ENCODE peak calls at places on chromosomes 12 and 14, in eight cellular contexts. L, Z, C, H, G, V, T and U are unnamed samples.

GRCh38 chr12:121718653-121719239 is 6.2 kb downstream of the TMEM120B start:
- ATAC-seq in T (no peak), H (no peak), Z (no peak), L (peak), C (no peak), G (no peak), V (no peak), U (peak)

GRCh38 chr14:100236873-100237272 is 2.1 kb upstream of the YY1 start:
- ATAC-seq in V (no peak), C (no peak), Z (no peak), G (no peak), H (no peak), T (no peak), L (no peak), U (no peak)

GRCh38 chr14:61153914-61154545 is 127.1 kb downstream of the TMEM30B start:
- ATAC-seq in C (no peak), T (no peak), Z (peak), G (no peak), H (no peak), V (no peak), L (no peak), U (no peak)

GRCh38 chr12:120666577-120667390 is 20.2 kb upstream of the MLEC start:
- ATAC-seq in H (no peak), V (no peak), L (no peak), T (no peak), C (no peak), Z (peak), G (no peak), U (no peak)

GRCh38 chr14:50657753-50658152 is 10.4 kb downstream of the SAV1 start:
- ATAC-seq in H (no peak), T (no peak), Z (no peak), G (peak), V (no peak), C (no peak), L (no peak), U (no peak)

GRCh38 chr14:105173145-105173544 is 4.6 kb upstream of the JAG2 start:
- ATAC-seq in L (no peak), H (no peak), Z (no peak), G (no peak), T (no peak), C (no peak), V (no peak), U (no peak)

GRCh38 chr12:13805038-13805437 is 176.4 kb downstream of the GRIN2B start:
- ATAC-seq in V (no peak), Z (no peak), G (no peak), H (no peak), C (no peak), L (no peak), T (no peak), U (no peak)

GRCh38 chr12:114662512-114663177 is 21.3 kb downstream of the TBX3 start:
- ATAC-seq in T (no peak), G (peak), H (no peak), Z (no peak), C (no peak), L (peak), V (peak), U (peak)

GRCh38 chr14:79011091-79011919 is 841.1 kb downstream of the NRXN3 start:
- ATAC-seq in V (no peak), T (no peak), H (no peak), L (no peak), G (peak), Z (no peak), C (no peak), U (no peak)

GRCh38 chr14:77151245-77151644 is 9.7 kb upstream of the ZDHHC22 start:
- ATAC-seq in T (no peak), C (no peak), L (peak), V (no peak), Z (peak), G (peak), H (no peak), U (no peak)

GRCh38 chr14:64184103-64184729 is 110.0 kb downstream of the ESR2 start:
- ATAC-seq in L (no peak), V (no peak), Z (no peak), C (no peak), G (no peak), T (no peak), H (no peak), U (no peak)

GRCh38 chr14:22319526-22320352 is 269.3 kb downstream of the DAD1 start:
- ATAC-seq in L (peak), H (peak), C (no peak), T (no peak), V (no peak), G (peak), Z (peak), U (peak)

GRCh38 chr12:9707356-9707755 is 25.5 kb downstream of the CLECL1 start:
- ATAC-seq in G (no peak), C (no peak), L (peak), H (peak), T (no peak), Z (peak), V (no peak), U (no peak)

GRCh38 chr12:93616584-93617101 is 44.2 kb downstream of the SOCS2 start:
- ATAC-seq in C (no peak), L (no peak), G (peak), V (no peak), T (no peak), Z (peak), H (no peak), U (peak)

GRCh38 chr12:109531411-109531810 is 41.9 kb downstream of the MMAB start:
- ATAC-seq in T (no peak), G (no peak), C (no peak), V (no peak), L (no peak), H (no peak), Z (no peak), U (no peak)

GRCh38 chr14:64645220-64645891 is 58.9 kb upstream of the PLEKHG3 start:
- ATAC-seq in H (no peak), T (no peak), L (no peak), Z (peak), C (no peak), G (no peak), V (peak), U (no peak)

GRCh38 chr14:80215756-80216581 is 4.7 kb upstream of the DIO2 start:
- ATAC-seq in H (no peak), V (peak), Z (peak), G (peak), C (no peak), T (no peak), L (no peak), U (peak)